ENCODE peak calls at places on chromosomes 2 and 18, in four cellular contexts. Q, B, R and T are unnamed samples.

GRCh38 chr2:189799531-189799930 is 15.3 kb downstream of the PMS1 start:
- DNase-seq in B (no peak), R (peak), Q (no peak), T (no peak)

GRCh38 chr2:25606892-25607291 is 66.5 kb downstream of the DTNB start:
- DNase-seq in R (peak), B (no peak), Q (no peak), T (no peak)

GRCh38 chr2:216776076-216776726 is 80.9 kb upstream of the IGFBP5 start:
- DNase-seq in R (no peak), B (no peak), Q (no peak), T (no peak)

GRCh38 chr2:30148850-30149249 is 2.0 kb downstream of the YPEL5 start:
- DNase-seq in B (no peak), Q (no peak), R (no peak), T (peak)

GRCh38 chr2:203599509-203599908 is 64.4 kb upstream of the RAPH1 start:
- DNase-seq in Q (no peak), R (no peak), B (no peak), T (no peak)

GRCh38 chr2:17605691-17606090 is 65.2 kb downstream of the VSNL1 start:
- DNase-seq in R (no peak), B (no peak), Q (no peak), T (no peak)

GRCh38 chr2:189115126-189115525 is 64.4 kb downstream of the COL5A2 start:
- DNase-seq in Q (no peak), B (no peak), R (peak), T (no peak)

GRCh38 chr2:142131016-142131714 is at the start of gene LRP1B:
- DNase-seq in B (peak), R (peak), Q (no peak), T (no peak)

GRCh38 chr18:79796531-79797390 is 977 bp upstream of the KCNG2 start:
- DNase-seq in B (no peak), R (peak), Q (peak), T (no peak)

GRCh38 chr18:12438257-12438656 is 30.5 kb downstream of the PRELID3A start:
- DNase-seq in B (no peak), R (no peak), Q (no peak), T (no peak)

GRCh38 chr2:241308267-241308666 is 7.2 kb downstream of the HDLBP start:
- DNase-seq in B (no peak), Q (no peak), R (peak), T (no peak)

GRCh38 chr2:154551649-154552048 is 146.8 kb upstream of the KCNJ3 start:
- DNase-seq in Q (no peak), B (no peak), R (no peak), T (no peak)

GRCh38 chr2:118061135-118061955 is 26.9 kb upstream of the INSIG2 start:
- DNase-seq in B (no peak), R (peak), Q (no peak), T (peak)

GRCh38 chr2:59196511-59196910 is 955.4 kb upstream of the FANCL start:
- DNase-seq in Q (no peak), R (no peak), B (no peak), T (no peak)

GRCh38 chr2:28423856-28424605 is 31.4 kb downstream of the FOSL2 start:
- DNase-seq in B (no peak), Q (peak), R (no peak), T (peak)

GRCh38 chr2:16008856-16009255 is 68.5 kb downstream of the MYCN start:
- DNase-seq in R (no peak), Q (no peak), B (no peak), T (no peak)

GRCh38 chr2:190090148-190090547 is 27.6 kb upstream of the MSTN start:
- DNase-seq in Q (no peak), B (no peak), R (no peak), T (no peak)

GRCh38 chr2:218882463-218882821 is 1.8 kb downstream of the WNT10A start:
- DNase-seq in R (no peak), B (no peak), Q (no peak), T (no peak)

GRCh38 chr18:907171-907879 is 2.7 kb downstream of the ADCYAP1 start:
- DNase-seq in R (no peak), Q (peak), B (no peak), T (no peak)

GRCh38 chr2:70984576-70985282 is 6.3 kb downstream of the ANKRD53 start:
- DNase-seq in Q (peak), B (peak), R (peak), T (peak)

GRCh38 chr2:178072383-178073301 is at the start of gene PDE11A:
- DNase-seq in B (peak), Q (peak), R (peak), T (peak)

GRCh38 chr2:61377046-61377445 is 93.8 kb downstream of the USP34 start:
- DNase-seq in Q (no peak), R (no peak), B (no peak), T (no peak)

GRCh38 chr2:102055346-102055975 is 63.7 kb downstream of the IL1R2 start:
- DNase-seq in R (peak), Q (no peak), B (no peak), T (no peak)

GRCh38 chr2:101622633-101623521 is 74.6 kb upstream of the MAP4K4 start:
- DNase-seq in Q (no peak), R (no peak), B (no peak), T (no peak)

GRCh38 chr2:229431331-229431954 is 160.4 kb upstream of the PID1 start:
- DNase-seq in Q (no peak), R (peak), B (no peak), T (no peak)

GRCh38 chr18:5298156-5298852 is 2.8 kb upstream of the ZBTB14 start:
- DNase-seq in R (no peak), Q (peak), B (no peak), T (peak)

GRCh38 chr2:130355181-130355577 is 677 bp upstream of the PTPN18 start:
- DNase-seq in R (peak), Q (no peak), B (no peak), T (no peak)

GRCh38 chr2:160941290-160941846 is 218.9 kb upstream of the TANK start:
- DNase-seq in Q (no peak), R (no peak), B (no peak), T (no peak)

GRCh38 chr18:63313409-63313917 is 6.1 kb downstream of the BCL2 start:
- DNase-seq in R (no peak), B (no peak), Q (no peak), T (no peak)

GRCh38 chr2:232528746-232529445 is 2.9 kb downstream of the CHRND start:
- DNase-seq in Q (peak), R (peak), B (no peak), T (no peak)
- H3K4me3 ChIP-seq in Q (no peak), R (no peak), B (no peak), T (no peak)

GRCh38 chr2:98504386-98505109 is 59.9 kb downstream of the INPP4A start:
- DNase-seq in R (peak), Q (no peak), B (no peak), T (no peak)
- H3K4me3 ChIP-seq in R (no peak), Q (no peak), B (no peak), T (no peak)

DNA sequence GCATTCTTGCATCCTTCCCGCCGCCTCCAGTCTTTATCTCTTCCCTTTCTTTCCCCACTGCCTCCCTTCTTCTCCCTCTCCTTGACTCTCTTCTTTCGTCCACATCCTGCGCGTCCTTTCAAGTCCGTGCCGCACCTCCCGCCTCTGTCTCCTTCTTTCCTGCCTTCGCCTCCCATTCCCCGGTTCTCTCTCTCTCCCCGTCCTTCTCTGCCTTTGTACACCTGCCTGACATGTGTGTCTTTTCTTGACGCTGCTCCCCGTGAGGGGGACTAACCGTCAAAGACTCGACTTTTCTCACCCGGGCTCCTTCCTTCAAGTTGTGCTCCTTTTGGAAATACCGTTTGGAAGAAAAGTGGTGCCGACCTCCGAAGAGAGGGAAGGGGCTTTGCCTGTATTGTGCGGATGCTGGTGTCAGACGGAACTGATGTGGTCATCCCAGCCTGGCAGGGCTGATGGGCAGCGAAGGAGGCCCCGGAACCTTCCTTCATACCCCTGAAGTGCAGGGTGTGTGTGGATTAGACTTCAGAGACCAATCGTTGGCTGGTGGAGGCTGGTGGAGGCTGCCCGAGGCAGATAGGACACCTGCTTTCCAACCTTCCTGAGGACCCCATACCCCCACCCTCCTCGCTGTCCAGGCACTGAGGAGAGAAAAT is 898 bp downstream of the TMEM178A start:
- DNase-seq in B (no peak), Q (no peak), R (no peak), T (no peak)
- H3K4me3 ChIP-seq in B (peak), Q (peak), R (peak), T (no peak)

GRCh38 chr2:75310915-75311314 is 111.6 kb upstream of the TACR1 start:
- DNase-seq in R (peak), B (no peak), Q (no peak), T (no peak)
- H3K4me3 ChIP-seq in R (no peak), B (no peak), Q (no peak), T (no peak)

GRCh38 chr18:48934400-48934707 is 16.4 kb downstream of the SMAD7 start:
- DNase-seq in R (no peak), Q (no peak), B (no peak), T (no peak)

GRCh38 chr18:48934708-48935432 is 15.9 kb downstream of the SMAD7 start:
- DNase-seq in Q (peak), R (no peak), B (no peak), T (peak)

GRCh38 chr18:48932822-48933510 is 17.8 kb downstream of the SMAD7 start:
- DNase-seq in R (no peak), B (no peak), Q (no peak), T (no peak)

GRCh38 chr18:48932462-48932818 is 18.3 kb downstream of the SMAD7 start:
- DNase-seq in R (no peak), Q (no peak), B (no peak), T (no peak)

GRCh38 chr18:48933578-48934399 is 17.0 kb downstream of the SMAD7 start:
- DNase-seq in R (no peak), Q (no peak), B (no peak), T (peak)
- H3K4me3 ChIP-seq in R (peak), Q (no peak), B (no peak), T (peak)

DNA sequence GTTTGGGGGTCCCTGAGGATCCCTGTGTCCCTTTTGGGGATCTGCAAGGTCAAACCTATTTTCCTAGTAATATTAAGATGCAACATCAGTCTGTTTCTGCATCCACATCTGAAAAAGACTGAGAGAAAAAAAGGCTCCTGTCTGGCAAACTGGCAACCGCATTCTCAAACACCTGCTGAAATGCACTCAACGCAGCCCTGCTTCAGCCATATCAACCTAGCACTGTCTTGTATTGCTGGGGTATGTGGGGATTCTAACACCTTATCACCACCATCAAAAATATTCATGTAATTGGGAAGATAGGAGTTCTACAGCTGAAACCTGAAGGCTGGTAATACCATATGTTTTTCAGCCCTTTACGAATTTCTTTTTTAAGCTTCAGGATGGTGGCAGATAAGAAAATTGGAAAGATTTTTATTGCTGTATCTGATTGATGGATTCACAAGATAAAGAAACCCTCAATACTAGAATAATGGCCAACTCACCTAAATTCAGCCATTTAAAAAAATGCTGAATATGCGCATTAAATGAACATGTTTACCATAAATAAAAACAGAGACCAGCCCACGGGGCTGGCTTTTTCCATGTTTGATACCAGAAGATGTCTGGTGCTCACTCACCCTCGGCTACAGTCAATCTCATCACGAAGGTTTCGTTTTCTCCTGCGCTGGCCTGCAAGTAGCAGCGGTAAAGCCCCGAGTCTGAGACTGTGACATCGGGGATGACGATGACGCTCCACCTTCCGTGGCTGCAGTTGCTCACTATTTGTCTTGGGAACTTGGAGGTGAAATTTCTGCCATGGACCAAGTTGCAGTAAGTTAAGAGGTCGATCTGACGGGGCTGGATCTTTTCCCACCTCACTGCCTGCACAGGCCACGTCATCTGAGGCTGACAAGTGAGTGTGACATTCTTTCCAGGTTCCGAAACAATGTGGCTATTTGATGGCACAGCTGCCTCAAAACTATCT is 52.3 kb downstream of the CD226 start:
- DNase-seq in B (no peak), R (no peak), Q (no peak), T (no peak)
- H3K4me3 ChIP-seq in B (no peak), R (no peak), Q (no peak), T (no peak)

DNA sequence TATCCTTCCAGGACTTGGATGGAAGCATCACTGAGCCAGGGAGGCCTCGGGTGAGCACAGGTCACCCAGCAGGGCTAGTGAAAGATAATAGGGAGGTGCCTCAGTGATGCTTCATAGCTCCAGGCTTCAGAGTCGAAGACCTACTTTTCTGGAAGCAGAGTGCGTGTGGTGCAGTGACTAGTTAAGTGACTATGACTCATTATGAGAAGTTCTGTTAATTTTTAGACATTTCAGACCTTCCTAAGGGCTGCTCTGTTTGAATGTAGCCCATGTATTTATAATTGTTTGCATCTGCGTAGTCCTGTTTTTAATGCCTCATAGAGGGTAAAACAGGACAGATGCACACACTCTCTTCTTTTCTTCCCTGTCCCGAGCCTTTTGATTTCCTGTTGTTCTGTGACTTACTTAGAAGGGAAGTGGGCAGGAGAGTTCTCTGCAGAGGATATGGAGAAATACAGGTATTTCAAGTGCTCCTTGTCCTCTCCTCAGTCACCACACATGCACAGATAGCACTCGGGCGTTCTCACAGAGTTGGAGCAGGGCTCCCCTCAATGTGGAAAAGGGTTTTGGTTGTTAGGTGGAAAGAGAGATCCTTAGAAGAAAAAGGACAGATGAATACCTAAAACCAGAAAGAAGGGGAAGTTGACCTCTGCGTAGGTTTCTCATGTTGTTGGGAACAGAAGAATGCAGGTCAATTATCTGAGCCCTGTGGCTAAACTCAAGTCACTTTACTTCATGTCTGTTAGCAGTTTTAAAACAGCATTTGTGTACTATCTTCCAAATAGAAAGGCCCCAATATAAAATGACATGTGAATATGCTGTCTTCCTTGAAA is 34.7 kb downstream of the RALB start:
- DNase-seq in Q (no peak), R (peak), B (no peak), T (no peak)
- H3K4me3 ChIP-seq in Q (no peak), R (no peak), B (no peak), T (no peak)

DNA sequence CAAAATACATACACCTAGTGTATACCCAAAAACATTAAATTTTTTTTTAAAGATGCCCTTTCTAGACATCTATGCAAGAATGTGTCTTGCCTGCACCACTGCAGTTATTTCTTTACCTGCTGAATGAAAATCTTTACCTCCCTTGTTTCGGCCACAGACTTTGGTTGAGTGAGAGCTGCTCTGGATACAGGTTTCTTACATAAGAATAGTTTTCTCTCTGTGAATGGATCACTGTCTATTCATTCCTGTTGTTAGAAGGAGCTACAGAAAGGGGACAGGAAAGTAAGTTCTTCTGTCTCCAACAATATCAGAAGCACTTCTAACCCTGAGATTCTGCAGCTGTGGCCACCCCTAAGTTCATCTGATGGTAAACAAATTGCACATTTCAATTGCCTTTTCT is 113.0 kb upstream of the CDCA7 start:
- DNase-seq in Q (no peak), B (no peak), R (no peak), T (no peak)
- H3K4me3 ChIP-seq in Q (no peak), B (no peak), R (no peak), T (no peak)

GRCh38 chr2:64204716-64205115 is 60.5 kb upstream of the PELI1 start:
- DNase-seq in Q (no peak), B (no peak), R (no peak), T (no peak)

GRCh38 chr2:64205415-64205814 is 61.2 kb upstream of the PELI1 start:
- DNase-seq in B (no peak), R (no peak), Q (no peak), T (no peak)

GRCh38 chr2:64202206-64202864 is 58.1 kb upstream of the PELI1 start:
- DNase-seq in Q (no peak), B (no peak), R (peak), T (no peak)

GRCh38 chr2:64203131-64204005 is 59.1 kb upstream of the PELI1 start:
- DNase-seq in R (peak), B (no peak), Q (no peak), T (no peak)

DNA sequence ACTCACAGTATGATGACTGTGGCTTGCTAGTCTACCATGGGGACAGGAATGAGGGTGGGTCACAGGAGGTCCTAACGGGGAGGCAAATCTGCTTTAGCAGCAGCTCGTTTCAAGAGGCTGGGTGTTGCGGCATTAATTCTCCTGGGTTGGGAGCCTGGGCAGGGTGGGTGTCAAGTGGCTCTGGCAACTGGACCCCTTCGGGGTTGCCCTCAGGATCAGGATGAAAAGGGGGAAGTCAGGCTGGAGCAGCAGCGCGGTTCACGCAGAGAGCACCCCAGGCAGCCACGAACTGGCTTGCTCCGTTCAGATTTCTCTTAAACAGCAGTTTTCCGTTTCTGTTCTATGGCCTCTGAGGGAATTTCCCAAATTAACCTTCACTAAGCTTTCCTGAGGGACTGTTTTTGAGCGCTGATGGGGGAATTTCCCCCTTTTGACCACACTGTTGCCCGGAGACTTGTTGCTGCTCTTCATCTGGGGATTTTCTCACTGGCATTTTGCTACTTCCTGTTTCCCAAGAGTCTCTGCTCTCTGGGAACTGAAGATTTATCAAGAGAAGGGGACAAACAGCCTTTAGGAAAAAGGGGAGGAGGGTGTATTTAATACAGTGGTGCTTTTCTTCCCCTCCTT is 59.9 kb upstream of the PELI1 start:
- DNase-seq in Q (peak), R (peak), B (no peak), T (peak)
- H3K4me3 ChIP-seq in Q (peak), R (no peak), B (no peak), T (no peak)

DNA sequence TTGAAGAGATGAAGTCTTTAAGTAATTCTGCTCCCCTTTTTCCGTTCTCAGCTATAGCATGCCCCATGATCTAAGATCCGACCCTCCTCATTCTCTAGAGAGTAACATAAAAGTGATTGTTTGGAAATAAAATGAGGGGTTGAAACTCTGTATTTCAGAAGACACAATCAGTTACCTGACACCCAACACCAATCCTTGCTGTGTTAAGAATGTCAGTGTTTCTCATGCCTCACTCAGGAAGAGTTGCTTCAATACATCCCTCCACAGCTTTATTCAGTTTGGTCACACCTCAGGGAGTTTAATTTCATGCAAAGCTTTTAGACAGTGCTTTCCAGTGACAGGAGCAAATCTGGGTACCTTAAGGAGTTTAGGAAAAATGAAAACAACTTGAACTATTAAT is 49.9 kb upstream of the RBBP8 start:
- DNase-seq in B (no peak), R (no peak), Q (no peak), T (no peak)
- H3K4me3 ChIP-seq in B (no peak), R (no peak), Q (no peak), T (no peak)